ENCODE peak calls at places on chromosomes 13 and 19, in six cellular contexts. J is GM13976, X is AML-193, N is HuH-7.5, G is GM23338, I is AG10803. F is an unnamed sample.
A peak's percentile ranks its signal among the peaks of the same experiment; 100 is the strongest.

GRCh38 chr19:1774999-1775772 is 21.9 kb downstream of the ONECUT3 start:
- DNase-seq in N (peak; percentile 83), X (peak; percentile 16), I (no peak), G (peak; percentile 83), J (no peak), F (no peak)

GRCh38 chr13:76882431-76882830 is 3.8 kb downstream of the KCTD12 start:
- DNase-seq in J (no peak), X (peak; percentile 79), I (peak; percentile 88), N (no peak), G (no peak), F (peak; percentile 19)

GRCh38 chr13:97160421-97160820 is 61.7 kb upstream of the MBNL2 start:
- DNase-seq in J (no peak), N (no peak), X (no peak), I (no peak), G (no peak), F (no peak)

GRCh38 chr13:83449666-83450395 is 432.4 kb downstream of the SLITRK1 start:
- DNase-seq in J (no peak), N (no peak), G (peak; percentile 5), X (no peak), I (peak; percentile 58), F (no peak)

GRCh38 chr13:33184131-33184485 is 101.4 kb downstream of the STARD13 start:
- DNase-seq in X (no peak), I (peak; percentile 38), N (no peak), G (no peak), J (no peak), F (no peak)

GRCh38 chr19:38831142-38831605 is 420 bp downstream of the ECH1 start:
- DNase-seq in X (peak; percentile 24), N (peak; percentile 87), I (peak; percentile 97), G (peak; percentile 57), J (peak; percentile 81), F (no peak)

GRCh38 chr19:7947939-7948338 is 4.5 kb upstream of the TIMM44 start:
- DNase-seq in J (no peak), N (no peak), G (no peak), I (no peak), X (no peak), F (no peak)

GRCh38 chr13:73938375-73939070 is 195.7 kb downstream of the KLF12 start:
- DNase-seq in G (no peak), X (no peak), J (no peak), N (no peak), I (peak; percentile 87), F (no peak)

GRCh38 chr19:55580628-55581144 is at the start of gene ZNF579:
- DNase-seq in N (peak; percentile 96), X (peak; percentile 75), J (peak; percentile 89), G (peak; percentile 95), I (peak; percentile 89), F (peak; percentile 73)

GRCh38 chr13:26589754-26590153 is 32.3 kb downstream of the WASF3 start:
- DNase-seq in N (no peak), J (no peak), G (no peak), X (no peak), I (peak; percentile 38), F (no peak)

GRCh38 chr19:40550951-40551350 is 25.7 kb upstream of the SHKBP1 start:
- DNase-seq in J (no peak), G (peak; percentile 39), N (no peak), I (no peak), X (no peak), F (no peak)

GRCh38 chr19:1162404-1163282 is 11.4 kb downstream of the SBNO2 start:
- DNase-seq in I (no peak), G (no peak), J (no peak), X (no peak), N (no peak), F (no peak)

GRCh38 chr19:15964231-15964630 is 15.4 kb downstream of the OR10H4 start:
- DNase-seq in I (no peak), N (no peak), J (no peak), G (no peak), X (no peak), F (no peak)

GRCh38 chr19:17202249-17202648 is 12.9 kb upstream of the USE1 start:
- DNase-seq in X (no peak), N (no peak), J (no peak), G (peak; percentile 52), I (no peak), F (no peak)

GRCh38 chr13:26476744-26477129 is 80.7 kb upstream of the WASF3 start:
- DNase-seq in X (no peak), J (no peak), N (no peak), I (no peak), G (no peak), F (no peak)

GRCh38 chr19:40217921-40218890 is at the start of gene TTC9B:
- DNase-seq in X (no peak), G (peak; percentile 90), N (no peak), J (peak; percentile 80), I (no peak), F (no peak)

GRCh38 chr19:41872775-41873647 is 4.1 kb upstream of the CD79A start:
- DNase-seq in I (peak; percentile 52), J (no peak), X (peak; percentile 25), N (peak; percentile 76), G (peak; percentile 96), F (peak; percentile 40)

F was measured in GDM1.